ENCODE peak calls at places on chromosome 22, in four cellular contexts. One of them, this sample, is unnamed.

GRCh38 chr22:27318516-27318915 is 483.0 kb downstream of the MN1 start:
- DNase-seq in K562: peak; percentile 3
- DNase-seq in uterus: peak; percentile 59
- DNase-seq in HCT116: no peak
- DNase-seq in this sample: no peak

GRCh38 chr22:20231499-20232236 is 36.5 kb downstream of the RTN4R start:
- DNase-seq in K562: no peak
- DNase-seq in uterus: no peak
- DNase-seq in HCT116: no peak
- DNase-seq in this sample: no peak

GRCh38 chr22:20545681-20546521 is 38.5 kb downstream of the MED15 start:
- DNase-seq in K562: peak; percentile 91
- DNase-seq in uterus: no peak
- DNase-seq in HCT116: no peak
- DNase-seq in this sample: no peak

GRCh38 chr22:49108636-49109315 is 718.9 kb downstream of the BRD1 start:
- DNase-seq in K562: no peak
- DNase-seq in uterus: no peak
- DNase-seq in HCT116: no peak
- DNase-seq in this sample: no peak

GRCh38 chr22:19974233-19974861 is 32.7 kb upstream of the TXNRD2 start:
- DNase-seq in K562: peak; percentile 93
- DNase-seq in uterus: no peak
- DNase-seq in HCT116: peak; percentile 41
- DNase-seq in this sample: peak; percentile 68

GRCh38 chr22:35441489-35442100 is 41.7 kb downstream of the MCM5 start:
- DNase-seq in K562: no peak
- DNase-seq in uterus: no peak
- DNase-seq in HCT116: no peak
- DNase-seq in this sample: no peak

GRCh38 chr22:28012811-28013460 is 93.9 kb upstream of the PITPNB start:
- DNase-seq in K562: no peak
- DNase-seq in uterus: no peak
- DNase-seq in HCT116: no peak
- DNase-seq in this sample: no peak

GRCh38 chr22:47739216-47739615 is 976.8 kb downstream of the TBC1D22A start:
- DNase-seq in K562: no peak
- DNase-seq in uterus: no peak
- DNase-seq in HCT116: no peak
- DNase-seq in this sample: no peak

GRCh38 chr22:46511391-46512370 is 25.7 kb downstream of the CELSR1 start:
- DNase-seq in K562: no peak
- DNase-seq in uterus: no peak
- DNase-seq in HCT116: no peak
- DNase-seq in this sample: no peak

GRCh38 chr22:40281717-40282116 is 64.6 kb upstream of the ADSL start:
- DNase-seq in K562: no peak
- DNase-seq in uterus: no peak
- DNase-seq in HCT116: no peak
- DNase-seq in this sample: no peak

GRCh38 chr22:40031766-40032470 is 37.2 kb downstream of the FAM83F start:
- DNase-seq in K562: no peak
- DNase-seq in uterus: no peak
- DNase-seq in HCT116: no peak
- DNase-seq in this sample: no peak

GRCh38 chr22:50674606-50675552 is 2.3 kb downstream of the SHANK3 start:
- DNase-seq in K562: peak; percentile 14
- DNase-seq in uterus: no peak
- DNase-seq in HCT116: peak; percentile 61
- DNase-seq in this sample: no peak

GRCh38 chr22:50182176-50183081 is 3.3 kb upstream of the TRABD start:
- DNase-seq in K562: no peak
- DNase-seq in uterus: no peak
- DNase-seq in HCT116: no peak
- DNase-seq in this sample: no peak

GRCh38 chr22:35631597-35631996 is 14.5 kb upstream of the MB start:
- DNase-seq in K562: peak; percentile 56
- DNase-seq in uterus: no peak
- DNase-seq in HCT116: peak; percentile 65
- DNase-seq in this sample: no peak

GRCh38 chr22:44838316-44839016 is 86.1 kb downstream of the ARHGAP8 start:
- DNase-seq in K562: no peak
- DNase-seq in uterus: no peak
- DNase-seq in HCT116: no peak
- DNase-seq in this sample: no peak

GRCh38 chr22:40329021-40329456 is 17.3 kb upstream of the ADSL start:
- DNase-seq in K562: peak; percentile 83
- DNase-seq in uterus: no peak
- DNase-seq in HCT116: no peak
- DNase-seq in this sample: no peak

GRCh38 chr22:33986167-33986771 is 66.0 kb upstream of the LARGE1 start:
- DNase-seq in K562: no peak
- DNase-seq in uterus: no peak
- DNase-seq in HCT116: no peak
- DNase-seq in this sample: no peak

GRCh38 chr22:19169002-19169946 is 9.3 kb downstream of the SLC25A1 start:
- DNase-seq in K562: peak; percentile 79
- DNase-seq in uterus: no peak
- DNase-seq in HCT116: no peak
- DNase-seq in this sample: no peak

GRCh38 chr22:45478108-45478771 is 24.4 kb upstream of the FBLN1 start:
- DNase-seq in K562: no peak
- DNase-seq in uterus: peak; percentile 42
- DNase-seq in HCT116: no peak
- DNase-seq in this sample: no peak

GRCh38 chr22:49212466-49212865 is 615.2 kb downstream of the BRD1 start:
- DNase-seq in K562: no peak
- DNase-seq in uterus: no peak
- DNase-seq in HCT116: no peak
- DNase-seq in this sample: no peak

GRCh38 chr22:35556666-35557065 is 16.0 kb downstream of the RASD2 start:
- DNase-seq in K562: no peak
- DNase-seq in uterus: no peak
- DNase-seq in HCT116: no peak
- DNase-seq in this sample: no peak

GRCh38 chr22:40238425-40239344 is 61.0 kb downstream of the TNRC6B start:
- DNase-seq in K562: no peak
- DNase-seq in uterus: peak; percentile 50
- DNase-seq in HCT116: no peak
- DNase-seq in this sample: peak; percentile 56

GRCh38 chr22:28896611-28897010 is 13.2 kb downstream of the ZNRF3 start:
- DNase-seq in K562: no peak
- DNase-seq in uterus: no peak
- DNase-seq in HCT116: no peak
- DNase-seq in this sample: no peak

GRCh38 chr22:30045901-30046715 is 34.2 kb upstream of the HORMAD2 start:
- DNase-seq in K562: no peak
- DNase-seq in uterus: no peak
- DNase-seq in HCT116: no peak
- DNase-seq in this sample: no peak

GRCh38 chr22:43216738-43217137 is 29.8 kb upstream of the TTLL12 start:
- DNase-seq in K562: no peak
- DNase-seq in uterus: no peak
- DNase-seq in HCT116: no peak
- DNase-seq in this sample: no peak

GRCh38 chr22:37240941-37241320 is 3.1 kb downstream of the RAC2 start:
- DNase-seq in K562: no peak
- DNase-seq in uterus: no peak
- DNase-seq in HCT116: no peak
- DNase-seq in this sample: no peak

GRCh38 chr22:37237371-37238268 is 6.4 kb downstream of the RAC2 start:
- DNase-seq in K562: no peak
- DNase-seq in uterus: no peak
- DNase-seq in HCT116: no peak
- DNase-seq in this sample: no peak

GRCh38 chr22:37241351-37242142 is 2.5 kb downstream of the RAC2 start:
- DNase-seq in K562: no peak
- DNase-seq in uterus: no peak
- DNase-seq in HCT116: no peak
- DNase-seq in this sample: no peak

GRCh38 chr22:37240240-37240940 is 3.7 kb downstream of the RAC2 start:
- DNase-seq in K562: no peak
- DNase-seq in uterus: no peak
- DNase-seq in HCT116: no peak
- DNase-seq in this sample: no peak

DNA sequence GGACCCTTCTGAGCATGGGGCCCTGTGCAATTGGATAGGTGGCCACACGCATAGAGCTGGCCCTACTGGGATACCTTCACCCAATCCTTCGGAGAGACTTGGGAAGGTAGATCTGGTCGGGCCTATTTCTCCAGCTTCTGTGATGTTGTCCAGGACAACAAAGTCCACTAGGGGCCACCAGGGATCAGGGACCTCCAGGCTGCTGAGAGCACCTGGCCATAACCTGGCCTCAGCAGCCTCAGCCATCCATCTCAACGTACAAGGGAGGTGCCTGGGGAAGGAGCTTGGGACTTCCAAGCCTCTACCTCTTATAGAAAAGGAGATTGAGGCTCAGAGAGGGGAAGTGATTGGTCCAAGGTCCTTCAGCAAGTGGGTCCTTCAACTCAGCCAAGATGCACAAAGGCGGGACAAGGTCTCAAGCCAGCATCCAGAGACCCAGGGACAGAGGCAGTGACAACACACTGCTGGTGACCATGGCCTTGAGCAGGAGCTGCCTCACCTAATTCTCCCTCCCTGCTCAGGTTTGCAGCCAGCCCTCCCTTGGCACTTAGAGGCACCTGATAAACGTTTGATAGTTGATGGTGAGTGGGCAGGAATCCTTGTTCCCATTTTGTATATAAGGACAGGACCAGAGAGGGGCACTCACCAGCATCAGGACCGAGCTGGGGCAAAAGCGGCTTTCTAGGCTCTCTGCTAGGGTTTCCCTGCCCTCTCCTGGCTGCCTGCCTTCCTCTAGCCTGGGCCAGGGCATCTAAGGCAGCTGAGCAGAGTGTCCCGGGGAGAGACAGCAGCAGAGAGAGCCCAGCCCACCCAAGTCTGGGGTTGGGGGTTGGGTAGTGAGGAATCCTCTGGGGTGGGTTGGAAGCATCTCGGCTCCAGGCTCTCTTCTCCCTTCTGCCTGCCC is 4.5 kb downstream of the RAC2 start:
- DNase-seq in K562: no peak
- DNase-seq in uterus: no peak
- DNase-seq in HCT116: no peak
- DNase-seq in this sample: no peak
- TF ChIP-seq POLR2A in K562: no peak
- TF ChIP-seq POLR2A in uterus: no peak
- TF ChIP-seq POLR2A in HCT116: no peak
- TF ChIP-seq POLR2A in this sample: no peak

GRCh38 chr22:37025500-37026070 is 6.0 kb downstream of the MPST start:
- DNase-seq in K562: no peak
- DNase-seq in uterus: no peak
- DNase-seq in HCT116: no peak
- DNase-seq in this sample: no peak

GRCh38 chr22:37024339-37025157 is 5.0 kb downstream of the MPST start:
- DNase-seq in K562: no peak
- DNase-seq in uterus: no peak
- DNase-seq in HCT116: no peak
- DNase-seq in this sample: no peak

GRCh38 chr22:37022483-37023337 is 3.2 kb downstream of the MPST start:
- DNase-seq in K562: no peak
- DNase-seq in uterus: no peak
- DNase-seq in HCT116: no peak
- DNase-seq in this sample: no peak

GRCh38 chr22:37021710-37022482 is 2.4 kb downstream of the MPST start:
- DNase-seq in K562: peak; percentile 72
- DNase-seq in uterus: no peak
- DNase-seq in HCT116: peak; percentile 27
- DNase-seq in this sample: peak; percentile 49

GRCh38 chr22:37023743-37024338 is 4.3 kb downstream of the MPST start:
- DNase-seq in K562: no peak
- DNase-seq in uterus: no peak
- DNase-seq in HCT116: no peak
- DNase-seq in this sample: no peak
- TF ChIP-seq POLR2A in K562: no peak
- TF ChIP-seq POLR2A in uterus: no peak
- TF ChIP-seq POLR2A in HCT116: no peak
- TF ChIP-seq POLR2A in this sample: no peak

DNA sequence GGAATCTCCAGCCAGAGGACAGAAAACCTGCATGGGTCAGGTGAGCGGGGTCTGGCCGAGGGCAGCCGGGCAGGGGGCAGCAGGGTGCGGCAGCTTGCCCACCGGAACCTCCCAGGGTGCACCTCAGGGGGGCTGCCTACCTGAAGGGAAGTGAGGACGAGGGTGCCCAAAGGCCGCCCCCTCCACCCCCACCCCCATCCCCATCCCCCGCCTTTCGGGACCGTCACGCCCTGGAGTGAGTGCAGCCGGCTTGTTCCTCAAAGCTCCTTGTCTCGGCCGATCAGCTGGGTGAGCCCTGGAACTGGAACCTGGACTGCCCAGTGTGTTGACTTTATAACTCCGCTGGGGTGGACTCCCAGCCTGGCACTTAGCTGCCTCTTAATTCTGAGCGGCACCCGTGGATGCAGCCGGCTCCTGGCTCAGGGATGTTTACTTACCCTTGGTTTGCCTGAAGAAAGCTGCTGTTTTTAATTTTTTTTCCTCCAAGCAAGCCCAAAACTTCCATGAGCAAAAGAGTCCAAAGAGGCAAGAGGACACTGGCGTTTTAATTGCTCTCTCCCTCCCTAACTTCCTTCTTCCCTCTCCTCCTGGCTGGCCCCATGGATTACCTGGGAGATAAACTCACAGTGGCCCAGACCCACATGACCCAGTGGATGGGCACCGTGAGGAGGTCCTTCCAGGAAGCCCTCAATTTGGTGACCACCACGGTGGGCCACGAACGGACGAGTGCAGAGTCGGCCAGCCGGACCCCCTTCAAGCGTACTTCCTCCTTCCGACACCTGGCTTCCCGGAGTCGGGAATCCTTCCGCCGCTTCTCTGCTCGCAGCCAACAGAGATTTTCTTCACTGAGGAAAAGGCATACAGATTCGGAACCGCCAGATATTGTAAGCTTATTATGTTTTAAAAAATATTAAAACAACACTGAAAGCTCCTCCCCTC is 87.8 kb upstream of the CRYBB3 start:
- DNase-seq in K562: no peak
- DNase-seq in uterus: no peak
- DNase-seq in HCT116: no peak
- DNase-seq in this sample: no peak
- TF ChIP-seq POLR2A in K562: no peak
- TF ChIP-seq POLR2A in uterus: no peak
- TF ChIP-seq POLR2A in HCT116: no peak
- TF ChIP-seq POLR2A in this sample: no peak

DNA sequence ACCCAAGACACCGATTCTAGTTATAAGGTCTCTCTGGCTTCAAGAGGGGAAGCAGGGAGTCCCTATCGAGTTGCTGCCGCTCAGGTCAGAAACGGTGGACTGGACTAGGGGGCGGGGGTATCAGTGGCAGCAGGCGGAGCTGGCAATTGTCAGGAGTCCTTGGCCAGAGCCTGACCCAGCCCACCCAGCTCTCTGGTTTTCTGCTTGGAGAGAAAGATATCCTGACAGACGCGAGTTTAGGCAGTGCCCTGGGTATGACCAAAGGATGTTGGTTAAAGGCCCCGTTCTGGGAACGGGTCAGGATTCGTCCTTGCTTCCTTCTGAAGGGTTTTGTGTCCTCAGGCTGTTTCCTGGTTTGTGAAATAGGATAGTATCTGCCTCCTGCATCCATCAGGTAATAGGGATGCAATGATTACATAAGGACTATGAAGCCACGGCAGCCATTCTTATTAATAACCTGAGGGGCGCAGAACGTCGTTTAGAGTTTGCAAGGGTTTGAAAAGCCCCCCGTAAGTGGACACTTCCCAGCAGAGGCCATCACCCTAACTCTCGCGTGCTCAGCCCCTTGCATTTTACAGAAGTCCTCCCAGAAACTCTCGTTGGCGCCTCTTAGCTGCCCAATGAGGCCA is 700 bp upstream of the DEPDC5 start:
- DNase-seq in K562: peak; percentile 85
- DNase-seq in uterus: peak; percentile 28
- DNase-seq in HCT116: no peak
- DNase-seq in this sample: no peak
- TF ChIP-seq POLR2A in K562: peak; percentile 18
- TF ChIP-seq POLR2A in uterus: no peak
- TF ChIP-seq POLR2A in HCT116: no peak
- TF ChIP-seq POLR2A in this sample: no peak

This sample was measured in H54.